ENCODE peak calls at places on chromosomes 12 and 14, in four cellular contexts. I is body of pancreas, Z is A549, M is heart left ventricle. V is an unnamed sample.

GRCh38 chr14:35051796-35052195 is 5.7 kb downstream of the FAM177A1 start:
- ATAC-seq in I (no peak), Z (no peak), M (no peak), V (no peak)

GRCh38 chr12:52280796-52281560 is 6.5 kb downstream of the KRT86 start:
- ATAC-seq in I (peak), Z (peak), M (peak), V (peak)

GRCh38 chr14:94394025-94394493 is 5.7 kb upstream of the SERPINA1 start:
- ATAC-seq in I (no peak), Z (no peak), M (no peak), V (no peak)

GRCh38 chr14:25788252-25788651 is 738.3 kb upstream of the STXBP6 start:
- ATAC-seq in I (no peak), Z (no peak), M (no peak), V (no peak)

GRCh38 chr12:52506858-52507715 is 13.1 kb downstream of the KRT5 start:
- ATAC-seq in I (peak), Z (peak), M (peak), V (no peak)

GRCh38 chr12:125538800-125539199 is 473.6 kb downstream of the AACS start:
- ATAC-seq in I (no peak), Z (no peak), M (no peak), V (no peak)

GRCh38 chr12:101697930-101698781 is 716 bp downstream of the CHPT1 start:
- ATAC-seq in I (peak), Z (peak), M (peak), V (peak)

GRCh38 chr12:113135178-113136127 is at the start of gene RASAL1:
- ATAC-seq in I (peak), Z (peak), M (no peak), V (no peak)

GRCh38 chr12:69688496-69689427 is 10.3 kb downstream of the BEST3 start:
- ATAC-seq in I (peak), Z (peak), M (peak), V (peak)

GRCh38 chr12:104488383-104488782 is 31.6 kb downstream of the CHST11 start:
- ATAC-seq in I (no peak), Z (no peak), M (no peak), V (no peak)

GRCh38 chr14:34853041-34853440 is 22.1 kb downstream of the BAZ1A start:
- ATAC-seq in I (no peak), Z (no peak), M (peak), V (no peak)

GRCh38 chr12:126567016-126567415 is 1501.8 kb downstream of the AACS start:
- ATAC-seq in I (no peak), Z (no peak), M (no peak), V (no peak)

GRCh38 chr12:62207248-62207647 is 53.0 kb upstream of the USP15 start:
- ATAC-seq in I (no peak), Z (no peak), M (no peak), V (no peak)

GRCh38 chr14:104979758-104980591 is 1.8 kb upstream of the AHNAK2 start:
- ATAC-seq in I (peak), Z (peak), M (peak), V (peak)

GRCh38 chr12:9115731-9116689 is at the start of gene A2M:
- ATAC-seq in I (peak), Z (no peak), M (peak), V (peak)
- TF ChIP-seq POLR2A in I (peak), Z (no peak), M (no peak), V (peak)

DNA sequence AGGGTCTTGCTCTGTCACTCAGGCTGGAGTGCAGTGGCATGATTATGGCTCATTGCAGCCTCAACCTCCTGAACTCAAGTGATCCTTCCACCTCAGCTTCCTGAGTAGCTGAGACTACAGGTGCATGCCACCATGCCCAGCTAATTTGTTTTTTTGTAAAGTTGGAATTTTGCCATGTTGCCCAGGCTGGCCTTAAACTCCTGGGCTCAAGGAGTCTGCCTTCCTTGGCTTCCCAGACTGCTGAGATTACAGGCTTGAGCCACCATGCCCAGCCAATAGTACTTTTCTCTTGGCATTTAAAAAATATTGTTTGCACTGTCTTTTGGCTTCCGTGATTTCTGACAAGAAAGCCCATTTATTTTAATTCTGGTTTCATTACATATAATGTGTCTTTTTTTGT is 61.3 kb downstream of the DIP2B start:
- ATAC-seq in I (no peak), Z (no peak), M (no peak), V (no peak)
- TF ChIP-seq CTCF in I (no peak), Z (no peak), M (no peak), V (no peak)

GRCh38 chr12:123453165-123453564 is 4.8 kb upstream of the SNRNP35 start:
- ATAC-seq in I (peak), Z (no peak), M (no peak), V (peak)

DNA sequence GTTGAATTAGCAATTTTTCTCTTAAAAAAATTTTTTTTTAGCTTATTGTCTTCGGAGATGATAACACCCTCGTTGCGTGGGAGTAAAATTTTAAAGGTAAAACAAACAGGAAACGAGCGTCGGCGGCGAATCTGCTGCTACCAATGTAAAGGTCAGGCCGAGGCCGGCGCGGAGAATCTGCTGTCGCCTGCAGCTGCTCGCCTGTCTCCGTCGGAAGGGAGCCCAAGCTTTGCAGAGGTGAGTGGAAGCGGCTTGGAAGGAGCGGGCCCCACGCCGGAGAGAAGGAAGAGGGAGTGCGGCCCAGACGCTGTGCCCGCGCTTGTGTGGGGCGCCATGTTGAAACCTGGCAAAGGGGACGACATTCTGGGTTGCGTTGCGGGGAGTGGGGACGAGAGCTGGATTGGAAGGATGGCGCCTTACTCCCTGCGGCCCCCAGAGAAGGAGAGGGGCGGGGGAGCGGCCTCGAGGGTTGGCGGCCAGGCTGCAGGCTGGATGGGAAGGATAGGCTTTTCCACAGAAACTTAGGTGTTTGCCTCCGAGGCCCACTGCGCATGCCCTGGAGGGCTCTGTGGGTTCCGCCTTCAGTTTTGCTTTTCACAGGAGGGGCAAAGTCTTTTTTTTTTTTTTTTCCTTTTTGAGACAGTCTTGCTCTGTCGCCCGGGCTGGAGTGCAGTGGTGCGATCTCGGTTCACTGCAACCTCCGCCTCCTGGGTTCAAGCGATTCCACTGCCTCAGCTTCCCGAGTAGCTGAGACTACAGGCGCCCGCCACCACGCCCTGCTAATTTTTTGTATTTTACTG is at the start of gene SNRNP35:
- ATAC-seq in I (peak), Z (peak), M (peak), V (peak)
- TF ChIP-seq POLR2A in I (peak), Z (peak), M (no peak), V (peak)

DNA sequence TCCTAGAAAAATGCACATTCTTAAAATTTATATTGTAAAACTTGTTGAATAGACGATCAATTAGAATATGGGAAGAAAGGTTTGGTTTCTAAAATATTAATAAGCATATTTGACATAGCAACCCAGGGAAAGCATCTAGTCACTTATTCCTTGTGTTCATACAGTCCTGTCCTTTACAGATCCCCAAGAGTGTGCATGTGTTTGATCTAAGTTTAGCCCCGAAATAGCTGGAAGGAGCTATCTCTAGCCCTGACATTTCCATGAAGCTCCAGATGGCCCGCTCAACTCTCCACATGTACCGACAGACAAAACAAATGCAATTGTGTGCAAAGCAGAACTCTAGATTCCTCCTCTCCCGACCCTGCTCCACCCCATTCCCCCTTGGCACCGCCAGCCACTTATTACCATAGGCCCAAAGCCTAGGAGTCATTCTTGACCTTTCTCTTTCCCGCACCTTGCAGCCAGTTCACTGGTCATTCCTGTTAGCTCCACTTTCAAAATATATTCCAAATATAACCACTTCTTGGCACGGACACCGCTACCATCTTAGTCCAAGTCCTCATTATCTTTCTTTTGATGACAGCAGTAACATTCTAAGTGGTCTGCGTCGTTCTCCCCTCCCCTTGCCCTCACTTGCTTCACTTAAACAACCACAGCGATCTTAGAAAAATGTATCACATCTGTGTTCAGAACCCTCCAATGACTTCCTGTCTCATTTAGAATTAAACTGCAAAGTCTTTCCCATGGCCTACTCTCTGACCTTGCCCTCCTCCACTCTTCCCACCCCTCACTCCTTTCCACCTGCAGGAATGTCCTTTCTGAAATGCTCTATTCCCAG is 45.5 kb upstream of the GZMB start:
- ATAC-seq in I (no peak), Z (no peak), M (peak), V (no peak)
- TF ChIP-seq CTCF in I (no peak), Z (peak), M (no peak), V (no peak)

GRCh38 chr12:133181238-133181959 is at the start of gene ZNF268:
- ATAC-seq in I (peak), Z (peak), M (peak), V (peak)
- TF ChIP-seq POLR2A in I (peak), Z (peak), M (no peak), V (peak)